ENCODE peak calls at places on chromosomes 3 and 15, in four cellular contexts. One of them, this sample, is unnamed.

GRCh38 chr3:78703944-78704343 is 1063.9 kb downstream of the ROBO1 start:
- DNase-seq in HCT116: no peak
- DNase-seq in GM12891: no peak
- DNase-seq in GM23338: no peak
- DNase-seq in this sample: no peak

GRCh38 chr3:45417949-45418847 is 29.8 kb downstream of the LARS2 start:
- DNase-seq in GM12891: no peak
- DNase-seq in GM23338: no peak
- DNase-seq in HCT116: no peak
- DNase-seq in this sample: no peak

GRCh38 chr15:69756440-69756839 is 303.8 kb downstream of the RPLP1 start:
- DNase-seq in HCT116: no peak
- DNase-seq in GM12891: no peak
- DNase-seq in GM23338: no peak
- DNase-seq in this sample: peak

GRCh38 chr15:74036271-74037170 is 42.0 kb downstream of the PML start:
- DNase-seq in GM12891: no peak
- DNase-seq in GM23338: peak
- DNase-seq in HCT116: peak
- DNase-seq in this sample: no peak

GRCh38 chr3:126081618-126082333 is 2.1 kb downstream of the SLC41A3 start:
- DNase-seq in GM23338: peak
- DNase-seq in HCT116: peak
- DNase-seq in GM12891: no peak
- DNase-seq in this sample: peak

GRCh38 chr3:70832811-70833509 is 520.5 kb upstream of the MDFIC2 start:
- DNase-seq in HCT116: no peak
- DNase-seq in GM23338: no peak
- DNase-seq in GM12891: no peak
- DNase-seq in this sample: no peak

GRCh38 chr3:15665510-15666150 is 64.1 kb downstream of the BTD start:
- DNase-seq in HCT116: no peak
- DNase-seq in GM23338: no peak
- DNase-seq in GM12891: no peak
- DNase-seq in this sample: no peak

GRCh38 chr3:171415070-171415469 is 45.1 kb downstream of the TNIK start:
- DNase-seq in HCT116: no peak
- DNase-seq in GM12891: no peak
- DNase-seq in GM23338: peak
- DNase-seq in this sample: no peak

GRCh38 chr15:68909601-68910000 is 20.7 kb upstream of the SPESP1 start:
- DNase-seq in GM12891: no peak
- DNase-seq in GM23338: no peak
- DNase-seq in HCT116: no peak
- DNase-seq in this sample: no peak

GRCh38 chr3:52093751-52094525 is 37.6 kb upstream of the DUSP7 start:
- DNase-seq in HCT116: no peak
- DNase-seq in GM12891: no peak
- DNase-seq in GM23338: no peak
- DNase-seq in this sample: no peak

GRCh38 chr3:178297204-178297603 is 239.0 kb upstream of the KCNMB2 start:
- DNase-seq in HCT116: no peak
- DNase-seq in GM12891: no peak
- DNase-seq in GM23338: no peak
- DNase-seq in this sample: no peak

GRCh38 chr3:37123292-37123691 is 51.1 kb downstream of the LRRFIP2 start:
- DNase-seq in GM12891: no peak
- DNase-seq in HCT116: no peak
- DNase-seq in GM23338: no peak
- DNase-seq in this sample: no peak

GRCh38 chr3:180000500-180000899 is 36.2 kb downstream of the PEX5L start:
- DNase-seq in GM12891: no peak
- DNase-seq in HCT116: no peak
- DNase-seq in GM23338: no peak
- DNase-seq in this sample: no peak

GRCh38 chr15:38588672-38589071 is 24.1 kb upstream of the RASGRP1 start:
- DNase-seq in HCT116: no peak
- DNase-seq in GM12891: no peak
- DNase-seq in GM23338: no peak
- DNase-seq in this sample: no peak

GRCh38 chr3:17831366-17831765 is 88.9 kb upstream of the TBC1D5 start:
- DNase-seq in GM23338: no peak
- DNase-seq in HCT116: no peak
- DNase-seq in GM12891: no peak
- DNase-seq in this sample: no peak

GRCh38 chr15:23074684-23075083 is 35.3 kb upstream of the TUBGCP5 start:
- DNase-seq in GM23338: no peak
- DNase-seq in GM12891: no peak
- DNase-seq in HCT116: no peak
- DNase-seq in this sample: no peak

GRCh38 chr3:131543714-131544113 is 40.9 kb upstream of the MRPL3 start:
- DNase-seq in HCT116: peak
- DNase-seq in GM23338: no peak
- DNase-seq in GM12891: no peak
- DNase-seq in this sample: no peak

GRCh38 chr15:84638103-84638502 is 16.0 kb downstream of the WDR73 start:
- DNase-seq in GM12891: no peak
- DNase-seq in GM23338: peak
- DNase-seq in HCT116: no peak
- DNase-seq in this sample: no peak

GRCh38 chr15:70788114-70789049 is 25.0 kb upstream of the UACA start:
- DNase-seq in GM12891: no peak
- DNase-seq in GM23338: no peak
- DNase-seq in HCT116: peak
- DNase-seq in this sample: no peak

GRCh38 chr3:126529585-126530170 is 5.7 kb downstream of the CHST13 start:
- DNase-seq in HCT116: no peak
- DNase-seq in GM12891: no peak
- DNase-seq in GM23338: no peak
- DNase-seq in this sample: no peak

GRCh38 chr15:90099868-90100854 is 2.1 kb downstream of the IDH2 start:
- DNase-seq in GM23338: no peak
- DNase-seq in GM12891: no peak
- DNase-seq in HCT116: no peak
- DNase-seq in this sample: no peak
- TF ChIP-seq POLR2AphosphoS5 in GM23338: no peak
- TF ChIP-seq POLR2AphosphoS5 in GM12891: no peak
- TF ChIP-seq POLR2AphosphoS5 in HCT116: no peak
- TF ChIP-seq POLR2AphosphoS5 in this sample: peak

GRCh38 chr3:182382112-182382857 is 411.0 kb upstream of the ATP11B start:
- DNase-seq in HCT116: no peak
- DNase-seq in GM23338: no peak
- DNase-seq in GM12891: no peak
- DNase-seq in this sample: no peak

GRCh38 chr3:182388506-182388905 is 404.8 kb upstream of the ATP11B start:
- DNase-seq in GM12891: no peak
- DNase-seq in GM23338: no peak
- DNase-seq in HCT116: no peak
- DNase-seq in this sample: no peak

GRCh38 chr3:182385356-182385755 is 407.9 kb upstream of the ATP11B start:
- DNase-seq in HCT116: no peak
- DNase-seq in GM23338: peak
- DNase-seq in GM12891: no peak
- DNase-seq in this sample: no peak

GRCh38 chr3:182389041-182389815 is 404.1 kb upstream of the ATP11B start:
- DNase-seq in GM12891: no peak
- DNase-seq in GM23338: no peak
- DNase-seq in HCT116: peak
- DNase-seq in this sample: no peak

DNA sequence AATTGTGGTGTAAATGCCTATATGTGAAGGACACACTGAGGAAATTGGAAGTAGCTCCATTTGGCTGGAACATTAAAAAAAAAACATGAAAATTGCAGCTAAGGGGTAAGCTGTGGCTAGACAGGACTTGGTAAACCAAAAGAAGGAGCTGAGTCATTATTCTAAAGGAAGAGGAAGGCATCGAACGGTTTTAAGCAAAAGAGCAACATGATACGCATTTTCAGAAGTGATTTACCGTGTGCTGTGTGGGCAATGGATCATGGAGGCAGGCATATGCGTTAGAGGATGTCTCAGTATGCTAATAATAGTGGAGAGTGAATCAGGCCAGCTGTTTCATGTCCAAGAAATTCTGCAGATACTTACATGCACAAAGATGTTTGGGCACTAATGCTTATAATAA is 409.1 kb upstream of the ATP11B start:
- DNase-seq in HCT116: no peak
- DNase-seq in GM12891: no peak
- DNase-seq in GM23338: no peak
- DNase-seq in this sample: no peak
- TF ChIP-seq POLR2AphosphoS5 in HCT116: no peak
- TF ChIP-seq POLR2AphosphoS5 in GM12891: no peak
- TF ChIP-seq POLR2AphosphoS5 in GM23338: no peak
- TF ChIP-seq POLR2AphosphoS5 in this sample: no peak

DNA sequence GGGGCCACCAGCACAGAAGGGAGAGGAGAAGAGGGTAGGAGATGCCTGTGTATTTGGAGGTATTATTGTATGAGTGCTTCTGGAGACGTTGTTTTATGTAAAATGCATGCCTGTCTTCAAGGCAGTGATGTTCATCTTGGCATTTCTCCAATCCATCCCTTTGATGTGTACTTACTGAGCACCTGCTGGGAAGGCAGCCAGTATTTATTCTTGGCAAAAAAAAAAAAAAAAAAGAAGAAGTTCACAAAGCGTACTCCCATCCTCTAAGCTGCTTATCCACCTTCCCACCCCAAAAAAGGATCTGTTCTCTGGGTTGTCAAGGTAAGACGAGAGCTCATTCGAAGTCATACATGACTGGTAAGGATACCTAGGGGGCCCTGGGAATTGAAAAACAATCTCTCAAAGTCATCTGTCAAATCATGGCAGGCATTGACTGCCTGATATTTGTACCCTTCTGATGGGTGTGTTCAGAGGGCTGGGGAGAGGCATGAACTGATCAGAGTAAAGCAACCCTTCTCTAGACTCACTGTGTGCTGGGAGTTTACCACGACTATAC is 30.0 kb upstream of the SLC6A1 start:
- DNase-seq in GM12891: no peak
- DNase-seq in HCT116: no peak
- DNase-seq in GM23338: no peak
- DNase-seq in this sample: no peak
- TF ChIP-seq POLR2AphosphoS5 in GM12891: no peak
- TF ChIP-seq POLR2AphosphoS5 in HCT116: no peak
- TF ChIP-seq POLR2AphosphoS5 in GM23338: no peak
- TF ChIP-seq POLR2AphosphoS5 in this sample: no peak

GRCh38 chr3:193875601-193876321 is 260.2 kb upstream of the HES1 start:
- DNase-seq in GM12891: no peak
- DNase-seq in GM23338: no peak
- DNase-seq in HCT116: no peak
- DNase-seq in this sample: no peak

GRCh38 chr3:193874512-193874911 is 261.4 kb upstream of the HES1 start:
- DNase-seq in HCT116: no peak
- DNase-seq in GM23338: no peak
- DNase-seq in GM12891: no peak
- DNase-seq in this sample: no peak

GRCh38 chr3:193873802-193874201 is 262.1 kb upstream of the HES1 start:
- DNase-seq in GM23338: no peak
- DNase-seq in HCT116: no peak
- DNase-seq in GM12891: no peak
- DNase-seq in this sample: no peak

GRCh38 chr3:193872265-193872753 is 263.6 kb upstream of the HES1 start:
- DNase-seq in HCT116: peak
- DNase-seq in GM23338: no peak
- DNase-seq in GM12891: no peak
- DNase-seq in this sample: no peak

GRCh38 chr3:193874997-193875593 is 260.9 kb upstream of the HES1 start:
- DNase-seq in GM23338: no peak
- DNase-seq in HCT116: no peak
- DNase-seq in GM12891: no peak
- DNase-seq in this sample: no peak
- TF ChIP-seq POLR2AphosphoS5 in GM23338: no peak
- TF ChIP-seq POLR2AphosphoS5 in HCT116: no peak
- TF ChIP-seq POLR2AphosphoS5 in GM12891: no peak
- TF ChIP-seq POLR2AphosphoS5 in this sample: no peak

DNA sequence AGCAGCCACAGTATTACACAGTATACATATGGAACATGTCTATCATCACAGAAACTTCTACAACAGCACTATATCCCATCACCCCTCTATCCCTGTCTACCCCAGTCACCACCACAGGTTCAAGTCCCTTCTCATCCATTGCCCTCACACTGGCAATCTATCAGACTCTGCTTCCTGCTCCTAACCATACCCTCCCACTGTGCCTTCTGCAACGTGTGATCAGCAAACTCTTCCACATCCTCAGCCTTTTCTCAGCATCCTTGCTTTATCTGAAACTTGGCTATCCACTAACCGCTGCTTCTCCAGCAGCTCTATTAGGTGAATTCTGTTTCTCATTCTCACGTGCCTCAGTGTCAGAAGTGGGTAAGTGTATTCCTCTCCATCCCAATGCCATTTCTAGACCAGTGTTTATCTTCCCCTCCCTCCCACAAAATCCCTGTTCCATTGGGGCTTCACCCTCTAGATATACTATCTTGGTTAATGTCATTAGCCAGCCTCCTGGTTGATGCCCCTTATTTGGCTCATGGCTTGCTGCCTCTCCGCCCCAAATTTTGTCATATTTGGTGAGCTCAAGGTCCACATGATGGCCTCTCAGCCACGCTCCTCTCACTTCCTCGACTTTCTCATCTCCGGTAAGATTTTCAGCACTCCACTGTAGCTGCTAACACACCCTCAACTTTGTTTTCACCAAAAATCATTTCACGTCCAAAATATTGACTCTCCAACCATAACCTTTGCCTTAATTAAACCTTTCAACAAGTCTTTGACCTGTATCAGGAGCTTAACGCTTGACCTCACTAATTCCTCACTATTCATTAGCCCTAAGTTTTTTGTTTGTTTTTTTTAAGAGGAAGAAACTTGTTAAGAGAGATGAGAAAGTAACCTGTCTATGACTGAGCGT is 69.1 kb downstream of the RBPMS2 start:
- DNase-seq in HCT116: no peak
- DNase-seq in GM23338: no peak
- DNase-seq in GM12891: no peak
- DNase-seq in this sample: no peak
- TF ChIP-seq POLR2AphosphoS5 in HCT116: no peak
- TF ChIP-seq POLR2AphosphoS5 in GM23338: peak
- TF ChIP-seq POLR2AphosphoS5 in GM12891: no peak
- TF ChIP-seq POLR2AphosphoS5 in this sample: no peak

GRCh38 chr3:88131695-88132094 is 18.1 kb upstream of the C3orf38 start:
- DNase-seq in GM23338: no peak
- DNase-seq in HCT116: no peak
- DNase-seq in GM12891: no peak
- DNase-seq in this sample: no peak

GRCh38 chr3:88137836-88138235 is 11.9 kb upstream of the C3orf38 start:
- DNase-seq in GM12891: no peak
- DNase-seq in GM23338: no peak
- DNase-seq in HCT116: no peak
- DNase-seq in this sample: no peak

GRCh38 chr3:88133711-88134263 is 16.0 kb upstream of the C3orf38 start:
- DNase-seq in GM23338: no peak
- DNase-seq in HCT116: no peak
- DNase-seq in GM12891: no peak
- DNase-seq in this sample: no peak

DNA sequence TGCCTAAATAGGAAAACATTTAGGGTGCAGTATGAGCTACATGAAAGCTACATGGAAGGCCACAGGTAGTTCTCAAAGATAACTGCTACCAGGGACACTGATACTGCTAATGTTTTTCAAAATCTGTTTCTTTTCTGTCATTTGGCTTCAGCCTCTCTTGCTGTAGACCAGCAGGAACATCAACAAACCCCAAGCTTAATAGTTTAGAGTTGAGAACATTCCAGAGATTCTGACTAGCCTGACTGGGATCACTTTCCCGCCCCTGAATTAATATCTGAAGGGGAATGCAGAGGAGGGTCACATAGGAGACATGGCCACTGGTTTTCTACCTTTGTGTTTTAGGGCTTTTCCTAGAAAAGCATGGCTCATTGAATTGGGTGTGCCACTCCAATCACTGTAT is 16.9 kb upstream of the C3orf38 start:
- DNase-seq in HCT116: no peak
- DNase-seq in GM12891: no peak
- DNase-seq in GM23338: no peak
- DNase-seq in this sample: no peak
- TF ChIP-seq POLR2AphosphoS5 in HCT116: no peak
- TF ChIP-seq POLR2AphosphoS5 in GM12891: no peak
- TF ChIP-seq POLR2AphosphoS5 in GM23338: no peak
- TF ChIP-seq POLR2AphosphoS5 in this sample: no peak